ENCODE peak calls at places on chromosomes 3 and 15, in six cellular contexts. B is H7; T is upper lobe of left lung; X is activated CD4-positive, alpha-beta T cell treated with anti-CD3 and anti-CD28 coated beads, Interleukin-2, amount 50 U/mL, for 4 hours; K is foreskin fibroblast; N is effector memory CD8-positive, alpha-beta T cell. O is an unnamed sample.
A peak's percentile ranks its signal among the peaks of the same experiment; 100 is the strongest.

GRCh38 chr3:52244061-52244628 is 1.4 kb upstream of the PPM1M start:
- DNase-seq in B (peak; percentile 41), T (no peak), X (peak; percentile 37), K (peak; percentile 88), N (no peak), O (no peak)

GRCh38 chr3:17967111-17967510 is 224.7 kb upstream of the TBC1D5 start:
- DNase-seq in B (no peak), T (no peak), X (no peak), K (no peak), N (no peak), O (no peak)

GRCh38 chr15:77181305-77182074 is 110.6 kb upstream of the TSPAN3 start:
- DNase-seq in B (no peak), T (no peak), X (no peak), K (peak; percentile 25), N (peak; percentile 53), O (no peak)

GRCh38 chr3:51945031-51945840 is 3.1 kb downstream of the PARP3 start:
- DNase-seq in B (no peak), T (no peak), X (no peak), K (no peak), N (no peak), O (no peak)

GRCh38 chr15:87874896-87875661 is 381.5 kb downstream of the NTRK3 start:
- DNase-seq in B (peak; percentile 27), T (peak; percentile 24), X (no peak), K (no peak), N (no peak), O (no peak)

GRCh38 chr3:194730369-194730768 is 44.7 kb downstream of the FAM43A start:
- DNase-seq in B (peak; percentile 39), T (no peak), X (no peak), K (peak; percentile 15), N (no peak), O (peak; percentile 25)

GRCh38 chr3:160564949-160565441 is 376 bp downstream of the KPNA4 start:
- DNase-seq in B (peak; percentile 81), T (no peak), X (peak; percentile 47), K (peak; percentile 76), N (no peak), O (peak; percentile 60)

GRCh38 chr15:64861331-64861730 is 19.6 kb downstream of the PLEKHO2 start:
- DNase-seq in B (no peak), T (no peak), X (no peak), K (no peak), N (no peak), O (no peak)

GRCh38 chr15:78003539-78004008 is 73.9 kb downstream of the TBC1D2B start:
- DNase-seq in B (no peak), T (peak; percentile 43), X (no peak), K (no peak), N (no peak), O (no peak)

GRCh38 chr15:88834211-88834812 is 31.1 kb downstream of the ACAN start:
- DNase-seq in B (peak; percentile 89), T (peak; percentile 51), X (no peak), K (peak; percentile 69), N (peak; percentile 12), O (peak; percentile 27)

GRCh38 chr15:89370120-89371077 is 35.8 kb upstream of the POLG start:
- DNase-seq in B (peak; percentile 90), T (no peak), X (no peak), K (no peak), N (no peak), O (no peak)

GRCh38 chr3:189041482-189042090 is 130.2 kb upstream of the TPRG1 start:
- DNase-seq in B (peak; percentile 45), T (no peak), X (peak; percentile 69), K (peak; percentile 41), N (peak; percentile 63), O (peak; percentile 52)

GRCh38 chr3:152097770-152098169 is 171.0 kb upstream of the MBNL1 start:
- DNase-seq in B (no peak), T (no peak), X (no peak), K (no peak), N (no peak), O (no peak)

GRCh38 chr15:42155546-42156265 is 730 bp downstream of the PLA2G4F start:
- DNase-seq in B (peak; percentile 61), T (peak; percentile 81), X (no peak), K (no peak), N (no peak), O (peak; percentile 74)

GRCh38 chr3:60746690-60747416 is 504.4 kb downstream of the FHIT start:
- DNase-seq in B (no peak), T (no peak), X (no peak), K (peak; percentile 7), N (no peak), O (no peak)

GRCh38 chr3:115986555-115987207 is 363.4 kb downstream of the GAP43 start:
- DNase-seq in B (peak; percentile 22), T (no peak), X (no peak), K (peak; percentile 43), N (no peak), O (no peak)

GRCh38 chr3:112681822-112682325 is 40.9 kb upstream of the CCDC80 start:
- DNase-seq in B (no peak), T (no peak), X (no peak), K (peak; percentile 58), N (no peak), O (no peak)

GRCh38 chr3:141360888-141361598 is 7.3 kb upstream of the ZBTB38 start:
- DNase-seq in B (peak; percentile 65), T (no peak), X (no peak), K (peak; percentile 85), N (peak; percentile 6), O (peak; percentile 11)

GRCh38 chr3:87553058-87553457 is 276.7 kb upstream of the POU1F1 start:
- DNase-seq in B (no peak), T (no peak), X (no peak), K (no peak), N (no peak), O (no peak)

GRCh38 chr15:100298257-100298656 is 43.5 kb downstream of the ADAMTS17 start:
- DNase-seq in B (no peak), T (no peak), X (no peak), K (no peak), N (no peak), O (no peak)

GRCh38 chr3:148884261-148884660 is 19.2 kb downstream of the CPA3 start:
- DNase-seq in B (no peak), T (no peak), X (no peak), K (no peak), N (no peak), O (no peak)